ENCODE peak calls at places on chromosomes 7 and 10, in six cellular contexts. One of them, this sample, is unnamed.

GRCh38 chr10:98262571-98262970 is 5.4 kb downstream of the LOXL4 start:
- DNase-seq in left ventricle myocardium inferior: peak; percentile 59
- DNase-seq in neural progenitor cell: no peak
- DNase-seq in mesenchymal stem cell: no peak
- DNase-seq in testis: peak; percentile 75
- DNase-seq in CD8-positive, alpha-beta memory T cell: no peak
- DNase-seq in this sample: peak; percentile 70

GRCh38 chr7:110130669-110131068 is 960.3 kb upstream of the LRRN3 start:
- DNase-seq in mesenchymal stem cell: no peak
- DNase-seq in left ventricle myocardium inferior: no peak
- DNase-seq in CD8-positive, alpha-beta memory T cell: no peak
- DNase-seq in neural progenitor cell: no peak
- DNase-seq in testis: no peak
- DNase-seq in this sample: no peak

GRCh38 chr10:76504823-76505222 is 1073.4 kb downstream of the LRMDA start:
- DNase-seq in CD8-positive, alpha-beta memory T cell: no peak
- DNase-seq in neural progenitor cell: no peak
- DNase-seq in left ventricle myocardium inferior: no peak
- DNase-seq in testis: no peak
- DNase-seq in mesenchymal stem cell: no peak
- DNase-seq in this sample: no peak

GRCh38 chr7:126570845-126571244 is 681.9 kb downstream of the GRM8 start:
- DNase-seq in CD8-positive, alpha-beta memory T cell: no peak
- DNase-seq in neural progenitor cell: no peak
- DNase-seq in left ventricle myocardium inferior: no peak
- DNase-seq in testis: no peak
- DNase-seq in mesenchymal stem cell: no peak
- DNase-seq in this sample: no peak

GRCh38 chr7:159109092-159110035 is 35.3 kb downstream of the VIPR2 start:
- DNase-seq in CD8-positive, alpha-beta memory T cell: no peak
- DNase-seq in left ventricle myocardium inferior: no peak
- DNase-seq in neural progenitor cell: no peak
- DNase-seq in mesenchymal stem cell: no peak
- DNase-seq in testis: no peak
- DNase-seq in this sample: peak; percentile 69

GRCh38 chr7:71488308-71488707 is 356.4 kb downstream of the GALNT17 start:
- DNase-seq in left ventricle myocardium inferior: no peak
- DNase-seq in neural progenitor cell: no peak
- DNase-seq in testis: no peak
- DNase-seq in CD8-positive, alpha-beta memory T cell: no peak
- DNase-seq in mesenchymal stem cell: peak; percentile 16
- DNase-seq in this sample: no peak

GRCh38 chr10:35208949-35209613 is 82.4 kb downstream of the CREM start:
- DNase-seq in testis: no peak
- DNase-seq in neural progenitor cell: no peak
- DNase-seq in CD8-positive, alpha-beta memory T cell: no peak
- DNase-seq in left ventricle myocardium inferior: no peak
- DNase-seq in mesenchymal stem cell: no peak
- DNase-seq in this sample: no peak

GRCh38 chr7:27759491-27759890 is 19.5 kb downstream of the TAX1BP1 start:
- DNase-seq in mesenchymal stem cell: no peak
- DNase-seq in left ventricle myocardium inferior: no peak
- DNase-seq in testis: no peak
- DNase-seq in CD8-positive, alpha-beta memory T cell: no peak
- DNase-seq in neural progenitor cell: no peak
- DNase-seq in this sample: no peak

GRCh38 chr7:83655951-83656556 is 7.1 kb upstream of the SEMA3E start:
- DNase-seq in neural progenitor cell: peak; percentile 54
- DNase-seq in CD8-positive, alpha-beta memory T cell: no peak
- DNase-seq in mesenchymal stem cell: peak; percentile 66
- DNase-seq in left ventricle myocardium inferior: no peak
- DNase-seq in testis: peak; percentile 63
- DNase-seq in this sample: peak; percentile 48

GRCh38 chr7:29314148-29314547 is 119.6 kb downstream of the CHN2 start:
- DNase-seq in mesenchymal stem cell: no peak
- DNase-seq in CD8-positive, alpha-beta memory T cell: no peak
- DNase-seq in neural progenitor cell: no peak
- DNase-seq in left ventricle myocardium inferior: no peak
- DNase-seq in testis: no peak
- DNase-seq in this sample: no peak

GRCh38 chr7:71935674-71936073 is 476.5 kb downstream of the CALN1 start:
- DNase-seq in left ventricle myocardium inferior: no peak
- DNase-seq in testis: no peak
- DNase-seq in neural progenitor cell: no peak
- DNase-seq in mesenchymal stem cell: no peak
- DNase-seq in CD8-positive, alpha-beta memory T cell: no peak
- DNase-seq in this sample: no peak

GRCh38 chr10:96512524-96512991 is 1.2 kb downstream of the TLL2 start:
- DNase-seq in neural progenitor cell: peak; percentile 76
- DNase-seq in testis: peak; percentile 19
- DNase-seq in left ventricle myocardium inferior: peak; percentile 29
- DNase-seq in mesenchymal stem cell: peak; percentile 30
- DNase-seq in CD8-positive, alpha-beta memory T cell: peak; percentile 4
- DNase-seq in this sample: peak; percentile 62

GRCh38 chr7:151648429-151648828 is 128.7 kb upstream of the RHEB start:
- DNase-seq in mesenchymal stem cell: no peak
- DNase-seq in CD8-positive, alpha-beta memory T cell: no peak
- DNase-seq in testis: no peak
- DNase-seq in left ventricle myocardium inferior: no peak
- DNase-seq in neural progenitor cell: no peak
- DNase-seq in this sample: no peak

GRCh38 chr7:46071076-46071475 is 150.0 kb upstream of the IGFBP3 start:
- DNase-seq in neural progenitor cell: no peak
- DNase-seq in left ventricle myocardium inferior: no peak
- DNase-seq in testis: no peak
- DNase-seq in CD8-positive, alpha-beta memory T cell: no peak
- DNase-seq in mesenchymal stem cell: no peak
- DNase-seq in this sample: no peak

GRCh38 chr7:47846117-47846836 is 102.0 kb downstream of the PKD1L1 start:
- DNase-seq in left ventricle myocardium inferior: no peak
- DNase-seq in CD8-positive, alpha-beta memory T cell: no peak
- DNase-seq in testis: no peak
- DNase-seq in mesenchymal stem cell: peak; percentile 72
- DNase-seq in neural progenitor cell: no peak
- DNase-seq in this sample: no peak

GRCh38 chr7:98568891-98569290 is 48.2 kb upstream of the NPTX2 start:
- DNase-seq in testis: peak; percentile 63
- DNase-seq in neural progenitor cell: no peak
- DNase-seq in CD8-positive, alpha-beta memory T cell: no peak
- DNase-seq in left ventricle myocardium inferior: no peak
- DNase-seq in mesenchymal stem cell: no peak
- DNase-seq in this sample: no peak

GRCh38 chr10:89283174-89283987 is 18.5 kb upstream of the IFIT2 start:
- DNase-seq in mesenchymal stem cell: peak; percentile 61
- DNase-seq in CD8-positive, alpha-beta memory T cell: no peak
- DNase-seq in neural progenitor cell: no peak
- DNase-seq in testis: no peak
- DNase-seq in left ventricle myocardium inferior: no peak
- DNase-seq in this sample: no peak

GRCh38 chr7:15820319-15820718 is 133.8 kb upstream of the MEOX2 start:
- DNase-seq in neural progenitor cell: no peak
- DNase-seq in testis: no peak
- DNase-seq in left ventricle myocardium inferior: no peak
- DNase-seq in mesenchymal stem cell: no peak
- DNase-seq in CD8-positive, alpha-beta memory T cell: no peak
- DNase-seq in this sample: no peak

GRCh38 chr10:114682532-114682931 is 24.5 kb upstream of the ABLIM1 start:
- DNase-seq in testis: no peak
- DNase-seq in CD8-positive, alpha-beta memory T cell: no peak
- DNase-seq in left ventricle myocardium inferior: no peak
- DNase-seq in neural progenitor cell: no peak
- DNase-seq in mesenchymal stem cell: no peak
- DNase-seq in this sample: no peak

GRCh38 chr10:110311357-110311949 is 6.7 kb upstream of the SMNDC1 start:
- DNase-seq in CD8-positive, alpha-beta memory T cell: peak; percentile 31
- DNase-seq in testis: peak; percentile 50
- DNase-seq in neural progenitor cell: peak; percentile 82
- DNase-seq in mesenchymal stem cell: peak; percentile 70
- DNase-seq in left ventricle myocardium inferior: no peak
- DNase-seq in this sample: peak; percentile 67

GRCh38 chr7:1229956-1230355 is 2.7 kb upstream of the UNCX start:
- DNase-seq in neural progenitor cell: peak; percentile 80
- DNase-seq in testis: no peak
- DNase-seq in left ventricle myocardium inferior: no peak
- DNase-seq in mesenchymal stem cell: no peak
- DNase-seq in CD8-positive, alpha-beta memory T cell: no peak
- DNase-seq in this sample: no peak

GRCh38 chr10:93437000-93437945 is 44.9 kb downstream of the MYOF start:
- DNase-seq in mesenchymal stem cell: peak; percentile 100
- DNase-seq in neural progenitor cell: peak; percentile 37
- DNase-seq in testis: peak; percentile 83
- DNase-seq in CD8-positive, alpha-beta memory T cell: no peak
- DNase-seq in left ventricle myocardium inferior: peak; percentile 69
- DNase-seq in this sample: peak; percentile 90

GRCh38 chr10:58435297-58435696 is 50.1 kb downstream of the TFAM start:
- DNase-seq in neural progenitor cell: no peak
- DNase-seq in mesenchymal stem cell: peak; percentile 99
- DNase-seq in CD8-positive, alpha-beta memory T cell: no peak
- DNase-seq in left ventricle myocardium inferior: peak; percentile 17
- DNase-seq in testis: no peak
- DNase-seq in this sample: peak; percentile 13

GRCh38 chr10:112797221-112797620 is 152.8 kb upstream of the TCF7L2 start:
- DNase-seq in CD8-positive, alpha-beta memory T cell: no peak
- DNase-seq in testis: no peak
- DNase-seq in mesenchymal stem cell: no peak
- DNase-seq in neural progenitor cell: peak; percentile 69
- DNase-seq in left ventricle myocardium inferior: no peak
- DNase-seq in this sample: no peak

DNA sequence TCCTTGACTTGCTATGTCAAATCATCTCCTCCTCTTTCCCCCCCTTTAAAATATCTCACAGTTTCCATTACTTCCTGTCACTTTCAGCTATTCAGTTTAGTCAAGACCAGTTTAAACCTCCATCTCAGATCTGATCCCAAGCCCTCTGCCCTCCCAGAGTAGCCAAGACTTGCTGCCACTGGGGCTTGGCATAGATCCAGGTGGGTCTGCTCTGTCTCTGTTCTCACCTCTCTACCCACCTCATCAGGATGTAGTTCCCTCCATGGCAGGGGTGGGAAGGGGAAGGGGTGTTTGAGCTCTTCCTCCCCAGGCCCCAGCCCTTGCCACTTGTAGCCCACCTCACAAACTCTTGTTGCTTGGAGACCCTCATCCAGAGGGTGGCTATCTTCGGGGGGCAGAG is 22.0 kb downstream of the PPP1R3C start:
- DNase-seq in neural progenitor cell: no peak
- DNase-seq in left ventricle myocardium inferior: no peak
- DNase-seq in CD8-positive, alpha-beta memory T cell: no peak
- DNase-seq in mesenchymal stem cell: no peak
- DNase-seq in testis: no peak
- DNase-seq in this sample: no peak
- H3K4me1 ChIP-seq in neural progenitor cell: peaks cover 5% of the 10 kb centered on the region
- H3K4me1 ChIP-seq in left ventricle myocardium inferior: peaks cover 61% of the 10 kb centered on the region
- H3K4me1 ChIP-seq in CD8-positive, alpha-beta memory T cell: no peaks in the 10 kb centered on the region
- H3K4me1 ChIP-seq in mesenchymal stem cell: peaks cover 11% of the 10 kb centered on the region
- H3K4me1 ChIP-seq in testis: peaks cover 18% of the 10 kb centered on the region
- H3K4me1 ChIP-seq in this sample: peaks cover 20% of the 10 kb centered on the region

DNA sequence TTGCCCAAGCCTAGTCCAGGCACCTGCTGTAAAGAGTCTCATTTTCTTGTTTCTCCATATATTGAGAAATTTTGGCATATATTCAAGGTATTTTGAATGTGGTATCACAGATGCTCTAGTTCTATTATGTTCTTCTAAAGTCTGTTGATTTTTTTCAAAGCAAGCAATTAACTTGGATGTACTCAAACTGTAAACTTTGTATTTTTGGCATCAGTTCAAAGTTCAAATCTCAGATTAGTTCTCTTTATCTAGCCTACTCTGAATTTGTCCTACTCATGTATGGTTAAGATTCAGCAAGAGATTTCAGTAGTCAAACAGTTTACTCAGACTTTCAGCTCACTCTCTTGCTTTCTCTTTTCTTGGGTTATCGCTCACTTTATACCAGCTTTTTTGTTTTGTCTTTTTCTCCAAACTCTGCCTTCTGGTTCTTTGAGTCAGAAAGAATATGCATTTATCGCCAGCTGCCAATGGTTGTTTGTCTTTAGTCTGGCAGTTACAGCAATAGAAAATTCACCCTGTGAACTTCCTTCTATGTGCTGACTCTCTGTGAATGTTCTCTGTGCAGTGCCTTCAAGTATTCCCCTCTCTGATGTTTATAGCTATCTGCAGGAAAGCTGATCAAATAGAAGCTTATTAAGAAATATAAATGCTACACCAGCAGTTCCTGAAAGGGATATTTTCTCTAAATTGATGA is 56.0 kb downstream of the ANKRD7 start:
- DNase-seq in neural progenitor cell: no peak
- DNase-seq in CD8-positive, alpha-beta memory T cell: no peak
- DNase-seq in left ventricle myocardium inferior: no peak
- DNase-seq in mesenchymal stem cell: peak; percentile 6
- DNase-seq in testis: no peak
- DNase-seq in this sample: no peak
- H3K4me1 ChIP-seq in neural progenitor cell: no peaks in the 10 kb centered on the region
- H3K4me1 ChIP-seq in CD8-positive, alpha-beta memory T cell: no peaks in the 10 kb centered on the region
- H3K4me1 ChIP-seq in left ventricle myocardium inferior: no peaks in the 10 kb centered on the region
- H3K4me1 ChIP-seq in mesenchymal stem cell: no peaks in the 10 kb centered on the region
- H3K4me1 ChIP-seq in testis: no peaks in the 10 kb centered on the region
- H3K4me1 ChIP-seq in this sample: no peaks in the 10 kb centered on the region

DNA sequence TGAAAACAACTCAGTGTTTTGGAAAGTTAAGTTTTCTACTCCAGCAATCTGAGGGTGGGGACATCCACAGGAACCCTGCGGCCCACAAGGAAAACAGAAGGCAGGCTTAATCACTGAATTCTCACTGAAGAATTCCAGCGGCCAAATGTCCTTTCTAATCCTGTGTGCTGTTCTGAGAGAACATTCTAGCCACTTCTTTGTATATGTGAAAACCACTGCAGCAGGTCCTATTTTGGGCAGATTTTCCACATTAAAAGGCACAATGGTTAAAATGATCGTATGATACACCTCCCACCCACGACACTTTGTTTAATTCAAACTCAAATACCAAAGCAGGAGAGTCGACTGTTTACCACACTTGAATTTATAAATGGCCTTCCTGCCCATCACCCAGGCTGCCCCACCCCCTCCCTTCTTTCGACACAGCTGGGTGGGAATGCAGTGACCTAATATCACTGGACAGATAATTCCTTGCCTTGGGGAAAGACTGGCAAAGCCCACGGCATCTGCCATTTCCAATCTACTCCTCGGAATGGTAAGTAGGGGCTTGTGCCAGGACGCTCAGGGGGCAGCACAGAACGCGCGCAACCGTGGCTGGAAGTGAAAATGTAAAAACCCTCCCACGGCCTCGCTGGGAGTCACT is 67.0 kb downstream of the CTBP2 start:
- DNase-seq in neural progenitor cell: no peak
- DNase-seq in CD8-positive, alpha-beta memory T cell: no peak
- DNase-seq in testis: no peak
- DNase-seq in left ventricle myocardium inferior: peak; percentile 68
- DNase-seq in mesenchymal stem cell: peak; percentile 84
- DNase-seq in this sample: peak; percentile 50
- H3K4me1 ChIP-seq in neural progenitor cell: peaks cover 17% of the 10 kb centered on the region
- H3K4me1 ChIP-seq in CD8-positive, alpha-beta memory T cell: no peaks in the 10 kb centered on the region
- H3K4me1 ChIP-seq in testis: peaks cover 24% of the 10 kb centered on the region
- H3K4me1 ChIP-seq in left ventricle myocardium inferior: peaks cover 82% of the 10 kb centered on the region
- H3K4me1 ChIP-seq in mesenchymal stem cell: peaks cover 19% of the 10 kb centered on the region
- H3K4me1 ChIP-seq in this sample: peaks cover 50% of the 10 kb centered on the region

DNA sequence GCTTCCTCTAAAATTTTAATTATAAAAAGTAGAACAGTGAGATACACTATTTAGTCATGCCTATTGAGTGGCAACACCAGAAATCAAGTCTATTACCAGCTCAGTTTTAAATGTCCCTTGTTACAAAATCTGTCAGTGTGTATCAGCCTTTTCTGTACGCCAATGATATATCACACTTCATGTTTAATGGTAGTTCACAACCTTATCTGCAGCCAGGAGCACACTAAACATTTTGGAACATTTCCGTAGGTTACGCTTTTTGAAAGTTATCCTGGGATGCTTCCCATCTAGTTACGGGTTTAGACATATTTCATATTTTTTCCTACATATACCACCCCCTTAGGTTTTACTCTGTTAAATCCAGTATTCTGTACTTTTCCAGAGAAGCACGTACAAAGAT is 5.4 kb downstream of the HNRNPA2B1 start:
- DNase-seq in left ventricle myocardium inferior: no peak
- DNase-seq in mesenchymal stem cell: no peak
- DNase-seq in neural progenitor cell: no peak
- DNase-seq in CD8-positive, alpha-beta memory T cell: no peak
- DNase-seq in testis: no peak
- DNase-seq in this sample: no peak
- H3K4me1 ChIP-seq in left ventricle myocardium inferior: peaks cover 98% of the 10 kb centered on the region
- H3K4me1 ChIP-seq in mesenchymal stem cell: peaks cover 9% of the 10 kb centered on the region
- H3K4me1 ChIP-seq in neural progenitor cell: peaks cover 38% of the 10 kb centered on the region
- H3K4me1 ChIP-seq in CD8-positive, alpha-beta memory T cell: peaks cover 73% of the 10 kb centered on the region
- H3K4me1 ChIP-seq in testis: peaks cover 20% of the 10 kb centered on the region
- H3K4me1 ChIP-seq in this sample: peaks cover 12% of the 10 kb centered on the region